ENCODE peak calls at places on chromosomes 12 and 14, in ten cellular contexts. One of them, this sample, is unnamed.

GRCh38 chr12:45312012-45312411 is 96.1 kb downstream of the ANO6 start:
- DNase-seq in prostate gland: no peak
- DNase-seq in effector memory CD4-positive, alpha-beta T cell: no peak
- DNase-seq in upper lobe of right lung: no peak
- DNase-seq in thoracic aorta: no peak
- DNase-seq in heart left ventricle: no peak
- DNase-seq in HL-60: no peak
- DNase-seq in WERI-Rb-1: no peak
- DNase-seq in tibial artery: no peak
- DNase-seq in hepatocyte: no peak
- DNase-seq in this sample: no peak

GRCh38 chr12:125996438-125996837 is 931.2 kb downstream of the AACS start:
- DNase-seq in upper lobe of right lung: no peak
- DNase-seq in tibial artery: no peak
- DNase-seq in thoracic aorta: no peak
- DNase-seq in prostate gland: no peak
- DNase-seq in hepatocyte: no peak
- DNase-seq in heart left ventricle: no peak
- DNase-seq in WERI-Rb-1: no peak
- DNase-seq in effector memory CD4-positive, alpha-beta T cell: no peak
- DNase-seq in HL-60: peak
- DNase-seq in this sample: no peak

GRCh38 chr12:68489273-68489672 is 121.4 kb upstream of the RAP1B start:
- DNase-seq in hepatocyte: no peak
- DNase-seq in tibial artery: no peak
- DNase-seq in thoracic aorta: no peak
- DNase-seq in prostate gland: no peak
- DNase-seq in effector memory CD4-positive, alpha-beta T cell: no peak
- DNase-seq in upper lobe of right lung: no peak
- DNase-seq in heart left ventricle: no peak
- DNase-seq in HL-60: no peak
- DNase-seq in WERI-Rb-1: no peak
- DNase-seq in this sample: no peak

GRCh38 chr12:11689591-11690158 is 40.2 kb downstream of the ETV6 start:
- DNase-seq in upper lobe of right lung: no peak
- DNase-seq in tibial artery: no peak
- DNase-seq in hepatocyte: no peak
- DNase-seq in HL-60: no peak
- DNase-seq in effector memory CD4-positive, alpha-beta T cell: no peak
- DNase-seq in WERI-Rb-1: peak
- DNase-seq in thoracic aorta: no peak
- DNase-seq in prostate gland: no peak
- DNase-seq in heart left ventricle: no peak
- DNase-seq in this sample: no peak

GRCh38 chr12:27480031-27480430 is 33.5 kb downstream of the SMCO2 start:
- DNase-seq in upper lobe of right lung: no peak
- DNase-seq in effector memory CD4-positive, alpha-beta T cell: no peak
- DNase-seq in WERI-Rb-1: no peak
- DNase-seq in hepatocyte: no peak
- DNase-seq in HL-60: peak
- DNase-seq in tibial artery: no peak
- DNase-seq in prostate gland: no peak
- DNase-seq in heart left ventricle: no peak
- DNase-seq in thoracic aorta: no peak
- DNase-seq in this sample: no peak

GRCh38 chr14:99360774-99361595 is 89.0 kb upstream of the BCL11B start:
- DNase-seq in effector memory CD4-positive, alpha-beta T cell: no peak
- DNase-seq in prostate gland: no peak
- DNase-seq in HL-60: no peak
- DNase-seq in WERI-Rb-1: no peak
- DNase-seq in hepatocyte: no peak
- DNase-seq in heart left ventricle: no peak
- DNase-seq in thoracic aorta: no peak
- DNase-seq in tibial artery: no peak
- DNase-seq in upper lobe of right lung: no peak
- DNase-seq in this sample: no peak

GRCh38 chr14:63343878-63344277 is 25.1 kb upstream of the GPHB5 start:
- DNase-seq in prostate gland: no peak
- DNase-seq in hepatocyte: no peak
- DNase-seq in effector memory CD4-positive, alpha-beta T cell: no peak
- DNase-seq in HL-60: no peak
- DNase-seq in heart left ventricle: no peak
- DNase-seq in WERI-Rb-1: no peak
- DNase-seq in upper lobe of right lung: no peak
- DNase-seq in thoracic aorta: no peak
- DNase-seq in tibial artery: no peak
- DNase-seq in this sample: no peak

GRCh38 chr12:130992448-130992847 is 38.7 kb downstream of the ADGRD1 start:
- DNase-seq in effector memory CD4-positive, alpha-beta T cell: no peak
- DNase-seq in HL-60: no peak
- DNase-seq in prostate gland: no peak
- DNase-seq in WERI-Rb-1: no peak
- DNase-seq in thoracic aorta: no peak
- DNase-seq in upper lobe of right lung: peak
- DNase-seq in heart left ventricle: no peak
- DNase-seq in hepatocyte: no peak
- DNase-seq in tibial artery: no peak
- DNase-seq in this sample: no peak

GRCh38 chr14:68392393-68393085 is 400.3 kb downstream of the ZFP36L1 start:
- DNase-seq in effector memory CD4-positive, alpha-beta T cell: no peak
- DNase-seq in prostate gland: peak
- DNase-seq in hepatocyte: peak
- DNase-seq in thoracic aorta: no peak
- DNase-seq in upper lobe of right lung: peak
- DNase-seq in HL-60: peak
- DNase-seq in tibial artery: peak
- DNase-seq in WERI-Rb-1: no peak
- DNase-seq in heart left ventricle: peak
- DNase-seq in this sample: peak
- H3K27ac ChIP-seq in effector memory CD4-positive, alpha-beta T cell: no peak
- H3K27ac ChIP-seq in prostate gland: no peak
- H3K27ac ChIP-seq in hepatocyte: peak
- H3K27ac ChIP-seq in thoracic aorta: peak
- H3K27ac ChIP-seq in upper lobe of right lung: peak
- H3K27ac ChIP-seq in HL-60: no peak
- H3K27ac ChIP-seq in tibial artery: peak
- H3K27ac ChIP-seq in WERI-Rb-1: no peak
- H3K27ac ChIP-seq in heart left ventricle: peak
- H3K27ac ChIP-seq in this sample: peak

GRCh38 chr12:109944561-109944960 is 44.5 kb downstream of the TCHP start:
- DNase-seq in heart left ventricle: no peak
- DNase-seq in hepatocyte: no peak
- DNase-seq in HL-60: no peak
- DNase-seq in WERI-Rb-1: no peak
- DNase-seq in tibial artery: no peak
- DNase-seq in effector memory CD4-positive, alpha-beta T cell: no peak
- DNase-seq in prostate gland: no peak
- DNase-seq in thoracic aorta: no peak
- DNase-seq in upper lobe of right lung: no peak
- DNase-seq in this sample: no peak
- H3K27ac ChIP-seq in heart left ventricle: peak
- H3K27ac ChIP-seq in hepatocyte: no peak
- H3K27ac ChIP-seq in HL-60: no peak
- H3K27ac ChIP-seq in WERI-Rb-1: no peak
- H3K27ac ChIP-seq in tibial artery: no peak
- H3K27ac ChIP-seq in effector memory CD4-positive, alpha-beta T cell: no peak
- H3K27ac ChIP-seq in prostate gland: no peak
- H3K27ac ChIP-seq in thoracic aorta: no peak
- H3K27ac ChIP-seq in upper lobe of right lung: peak
- H3K27ac ChIP-seq in this sample: no peak

DNA sequence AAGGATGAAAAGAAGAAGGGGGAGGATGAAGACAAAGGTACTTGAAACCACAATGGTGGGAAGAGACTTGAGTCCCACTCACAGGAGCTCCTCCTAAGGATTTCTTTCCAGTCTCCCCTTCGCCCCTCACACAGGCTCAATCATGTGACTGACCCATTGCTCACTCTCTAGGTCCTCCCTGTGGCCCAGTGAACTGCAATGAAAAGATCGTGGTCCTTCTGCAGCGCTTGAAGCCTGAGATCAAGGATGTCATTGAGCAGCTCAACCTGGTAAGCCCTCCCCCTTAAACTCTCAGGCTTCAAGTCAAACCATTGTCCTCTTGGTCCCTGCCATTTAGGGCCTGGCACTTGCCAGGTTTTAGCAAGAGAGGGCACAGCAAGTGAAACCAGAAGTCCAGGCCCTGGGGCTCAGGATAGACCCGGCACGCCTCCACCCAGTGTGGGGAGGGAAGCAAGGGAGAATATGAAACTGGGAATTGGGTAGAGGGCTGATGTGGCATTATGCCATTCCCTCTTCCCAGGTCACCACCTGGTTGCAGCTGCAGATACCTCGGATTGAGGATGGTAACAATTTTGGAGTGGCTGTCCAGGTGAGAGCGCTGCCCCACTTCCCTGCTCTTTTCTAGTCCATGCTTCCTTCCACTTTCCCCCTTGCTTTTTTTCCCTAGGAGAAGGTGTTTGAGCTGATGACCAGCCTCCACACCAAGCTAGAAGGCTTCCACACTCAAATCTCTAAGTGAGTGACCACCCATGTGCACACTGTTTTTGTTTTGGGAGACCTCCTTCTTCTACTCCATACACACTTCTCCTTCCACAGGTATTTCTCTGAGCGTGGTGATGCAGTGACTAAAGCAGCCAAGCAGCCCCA is 1.8 kb downstream of the PSME1 start:
- DNase-seq in heart left ventricle: no peak
- DNase-seq in effector memory CD4-positive, alpha-beta T cell: no peak
- DNase-seq in WERI-Rb-1: no peak
- DNase-seq in tibial artery: no peak
- DNase-seq in upper lobe of right lung: no peak
- DNase-seq in HL-60: no peak
- DNase-seq in thoracic aorta: no peak
- DNase-seq in hepatocyte: no peak
- DNase-seq in prostate gland: no peak
- DNase-seq in this sample: no peak
- H3K27ac ChIP-seq in heart left ventricle: peak
- H3K27ac ChIP-seq in effector memory CD4-positive, alpha-beta T cell: no peak
- H3K27ac ChIP-seq in WERI-Rb-1: no peak
- H3K27ac ChIP-seq in tibial artery: no peak
- H3K27ac ChIP-seq in upper lobe of right lung: peak
- H3K27ac ChIP-seq in HL-60: no peak
- H3K27ac ChIP-seq in thoracic aorta: no peak
- H3K27ac ChIP-seq in hepatocyte: no peak
- H3K27ac ChIP-seq in prostate gland: peak
- H3K27ac ChIP-seq in this sample: no peak

GRCh38 chr14:103894034-103894722 is 34.1 kb upstream of the TDRD9 start:
- DNase-seq in heart left ventricle: no peak
- DNase-seq in tibial artery: no peak
- DNase-seq in WERI-Rb-1: no peak
- DNase-seq in prostate gland: no peak
- DNase-seq in effector memory CD4-positive, alpha-beta T cell: no peak
- DNase-seq in upper lobe of right lung: no peak
- DNase-seq in HL-60: no peak
- DNase-seq in thoracic aorta: no peak
- DNase-seq in hepatocyte: no peak
- DNase-seq in this sample: no peak
- H3K27ac ChIP-seq in heart left ventricle: no peak
- H3K27ac ChIP-seq in tibial artery: no peak
- H3K27ac ChIP-seq in WERI-Rb-1: no peak
- H3K27ac ChIP-seq in prostate gland: no peak
- H3K27ac ChIP-seq in effector memory CD4-positive, alpha-beta T cell: no peak
- H3K27ac ChIP-seq in upper lobe of right lung: no peak
- H3K27ac ChIP-seq in HL-60: no peak
- H3K27ac ChIP-seq in thoracic aorta: no peak
- H3K27ac ChIP-seq in hepatocyte: no peak
- H3K27ac ChIP-seq in this sample: no peak

GRCh38 chr14:104342435-104343293 is 204.3 kb downstream of the KIF26A start:
- DNase-seq in thoracic aorta: no peak
- DNase-seq in HL-60: no peak
- DNase-seq in effector memory CD4-positive, alpha-beta T cell: no peak
- DNase-seq in heart left ventricle: no peak
- DNase-seq in WERI-Rb-1: no peak
- DNase-seq in upper lobe of right lung: peak
- DNase-seq in hepatocyte: no peak
- DNase-seq in tibial artery: no peak
- DNase-seq in prostate gland: no peak
- DNase-seq in this sample: peak
- H3K27ac ChIP-seq in thoracic aorta: no peak
- H3K27ac ChIP-seq in HL-60: no peak
- H3K27ac ChIP-seq in effector memory CD4-positive, alpha-beta T cell: no peak
- H3K27ac ChIP-seq in heart left ventricle: no peak
- H3K27ac ChIP-seq in WERI-Rb-1: no peak
- H3K27ac ChIP-seq in upper lobe of right lung: no peak
- H3K27ac ChIP-seq in hepatocyte: no peak
- H3K27ac ChIP-seq in tibial artery: no peak
- H3K27ac ChIP-seq in prostate gland: no peak
- H3K27ac ChIP-seq in this sample: no peak

GRCh38 chr12:52197371-52198231 is 5.8 kb upstream of the KRT80 start:
- DNase-seq in upper lobe of right lung: peak
- DNase-seq in tibial artery: peak
- DNase-seq in HL-60: peak
- DNase-seq in heart left ventricle: peak
- DNase-seq in thoracic aorta: no peak
- DNase-seq in prostate gland: no peak
- DNase-seq in effector memory CD4-positive, alpha-beta T cell: no peak
- DNase-seq in hepatocyte: no peak
- DNase-seq in WERI-Rb-1: no peak
- DNase-seq in this sample: peak
- H3K27ac ChIP-seq in upper lobe of right lung: peak
- H3K27ac ChIP-seq in tibial artery: no peak
- H3K27ac ChIP-seq in HL-60: peak
- H3K27ac ChIP-seq in heart left ventricle: no peak
- H3K27ac ChIP-seq in thoracic aorta: no peak
- H3K27ac ChIP-seq in prostate gland: no peak
- H3K27ac ChIP-seq in effector memory CD4-positive, alpha-beta T cell: no peak
- H3K27ac ChIP-seq in hepatocyte: no peak
- H3K27ac ChIP-seq in WERI-Rb-1: no peak
- H3K27ac ChIP-seq in this sample: peak

DNA sequence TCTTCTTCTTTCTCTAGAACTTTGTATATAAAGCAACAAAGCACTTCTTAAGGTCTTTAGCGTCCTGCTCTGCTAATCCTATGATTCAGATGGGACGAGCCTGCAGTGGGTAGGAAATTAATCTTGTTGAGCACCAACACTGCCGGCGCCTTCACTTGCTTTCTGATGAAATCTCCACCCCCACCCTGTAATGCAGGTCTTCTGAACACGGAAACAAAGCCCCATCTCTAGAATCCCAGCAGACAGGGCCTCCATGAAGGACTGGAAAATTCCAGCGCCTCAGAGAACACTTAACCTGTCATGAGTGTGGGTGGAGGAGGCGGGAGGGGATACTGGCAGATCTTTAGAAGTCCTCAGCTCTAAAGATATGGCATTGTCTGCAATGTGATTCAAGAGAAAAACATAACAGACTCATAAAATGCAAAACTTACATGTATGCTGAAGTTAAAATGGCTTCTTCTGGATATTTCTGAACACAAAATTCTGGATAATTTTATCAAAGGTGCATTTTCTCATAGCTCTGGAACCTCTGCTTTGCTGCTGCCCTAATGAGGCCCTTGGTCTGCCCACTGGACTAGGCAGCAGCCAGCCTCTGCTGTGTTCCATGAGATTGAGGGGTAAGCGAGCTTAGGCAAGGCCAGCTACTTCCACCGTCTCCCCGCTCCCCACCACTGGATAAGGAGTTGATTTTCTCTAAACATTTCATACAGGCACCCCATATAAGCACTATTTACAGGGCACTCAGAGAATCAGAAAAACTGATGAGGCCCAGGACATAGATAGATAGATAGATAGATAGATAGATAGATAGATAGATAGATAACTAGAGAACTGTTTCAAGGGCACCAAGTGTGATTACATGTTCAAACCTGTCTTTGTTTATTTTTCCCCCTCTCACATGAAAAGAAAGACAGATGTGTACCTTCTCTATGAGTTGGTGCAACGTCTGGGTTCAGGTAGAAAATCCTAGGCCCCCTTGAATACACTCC is 43.1 kb downstream of the ZFP36L1 start:
- DNase-seq in WERI-Rb-1: peak
- DNase-seq in heart left ventricle: peak
- DNase-seq in upper lobe of right lung: no peak
- DNase-seq in HL-60: no peak
- DNase-seq in thoracic aorta: no peak
- DNase-seq in effector memory CD4-positive, alpha-beta T cell: no peak
- DNase-seq in tibial artery: no peak
- DNase-seq in hepatocyte: peak
- DNase-seq in prostate gland: no peak
- DNase-seq in this sample: no peak
- H3K27ac ChIP-seq in WERI-Rb-1: peak
- H3K27ac ChIP-seq in heart left ventricle: no peak
- H3K27ac ChIP-seq in upper lobe of right lung: peak
- H3K27ac ChIP-seq in HL-60: no peak
- H3K27ac ChIP-seq in thoracic aorta: no peak
- H3K27ac ChIP-seq in effector memory CD4-positive, alpha-beta T cell: no peak
- H3K27ac ChIP-seq in tibial artery: no peak
- H3K27ac ChIP-seq in hepatocyte: peak
- H3K27ac ChIP-seq in prostate gland: no peak
- H3K27ac ChIP-seq in this sample: no peak